ENCODE peak calls at places on chromosomes 11 and 22, in four cellular contexts. M is fibroblast of pulmonary artery, P is ovary, W is GM13977. C is an unnamed sample.
A peak's percentile ranks its signal among the peaks of the same experiment; 100 is the strongest.

GRCh38 chr11:124612045-124612444 is 817 bp downstream of the PANX3 start:
- DNase-seq in P (no peak), M (no peak), W (no peak), C (no peak)

GRCh38 chr11:69295995-69296889 is 2.3 kb downstream of the MYEOV start:
- DNase-seq in P (no peak), W (no peak), M (peak; percentile 93), C (no peak)

GRCh38 chr22:38016182-38017078 is 32.1 kb upstream of the SOX10 start:
- DNase-seq in P (peak; percentile 85), M (peak; percentile 78), W (no peak), C (no peak)

GRCh38 chr11:827146-827860 is 416 bp upstream of the CRACR2B start:
- DNase-seq in W (peak; percentile 81), P (no peak), M (no peak), C (no peak)

GRCh38 chr11:76156971-76157427 is 49.3 kb downstream of the WNT11 start:
- DNase-seq in W (no peak), P (no peak), M (no peak), C (no peak)

GRCh38 chr11:46697303-46697702 is 3.1 kb downstream of the ARHGAP1 start:
- DNase-seq in M (peak; percentile 38), W (no peak), P (no peak), C (no peak)

GRCh38 chr11:126281666-126282175 is 1.2 kb upstream of the TIRAP start:
- DNase-seq in W (no peak), M (no peak), P (no peak), C (no peak)

GRCh38 chr11:58275002-58275401 is 6.9 kb upstream of the OR10W1 start:
- DNase-seq in W (no peak), M (no peak), P (no peak), C (no peak)

GRCh38 chr11:132158696-132159095 is 788.3 kb downstream of the NTM start:
- DNase-seq in P (no peak), W (no peak), M (no peak), C (no peak)

GRCh38 chr11:133896028-133896427 is 50.7 kb upstream of the SPATA19 start:
- DNase-seq in P (no peak), W (no peak), M (no peak), C (no peak)

GRCh38 chr11:90222152-90222458 is 744 bp downstream of the CHORDC1 start:
- DNase-seq in P (no peak), W (peak; percentile 43), M (no peak), C (no peak)

GRCh38 chr22:27603823-27604190 is 197.7 kb downstream of the MN1 start:
- DNase-seq in P (no peak), W (no peak), M (peak; percentile 19), C (no peak)

GRCh38 chr11:18368236-18368635 is 26.1 kb upstream of the LDHA start:
- DNase-seq in P (no peak), W (no peak), M (peak; percentile 46), C (no peak)

GRCh38 chr11:36091256-36091811 is 147.5 kb downstream of the LDLRAD3 start:
- DNase-seq in P (no peak), M (peak; percentile 90), W (no peak), C (no peak)

GRCh38 chr22:49724030-49724892 is 103.4 kb downstream of the BRD1 start:
- DNase-seq in M (no peak), W (no peak), P (no peak), C (no peak)

GRCh38 chr11:79192836-79193235 is 248.0 kb downstream of the TENM4 start:
- DNase-seq in W (no peak), M (no peak), P (no peak), C (no peak)

GRCh38 chr11:36362902-36363301 is 66.8 kb downstream of the PRR5L start:
- DNase-seq in P (no peak), W (no peak), M (peak; percentile 72), C (no peak)

C was measured in GM12878.